ENCODE peak calls at places on chromosome 18, in seven cellular contexts. L, F, N, B, U, S and M are unnamed samples.

GRCh38 chr18:50320719-50321118 is 33.2 kb upstream of the CXXC1 start:
- DNase-seq in B (no peak), L (no peak), S (peak; percentile 58), F (no peak), N (no peak), U (no peak), M (no peak)

GRCh38 chr18:45169610-45170009 is 445.7 kb upstream of the SLC14A2 start:
- DNase-seq in B (no peak), N (no peak), S (no peak), U (no peak), F (no peak), L (no peak), M (no peak)

GRCh38 chr18:1483386-1483785 is 578.7 kb downstream of the ADCYAP1 start:
- DNase-seq in F (no peak), B (no peak), S (no peak), N (no peak), U (no peak), L (no peak), M (no peak)

GRCh38 chr18:8505036-8505435 is 104.2 kb upstream of the RAB12 start:
- DNase-seq in B (peak; percentile 17), L (no peak), F (no peak), N (no peak), U (no peak), S (no peak), M (no peak)

GRCh38 chr18:64742898-64743297 is 594.0 kb upstream of the LINC00305 start:
- DNase-seq in F (no peak), L (no peak), N (no peak), U (no peak), B (no peak), S (no peak), M (no peak)

GRCh38 chr18:54148678-54149077 is 75.8 kb downstream of the MBD2 start:
- DNase-seq in L (no peak), U (no peak), N (no peak), S (no peak), F (no peak), B (no peak), M (no peak)

GRCh38 chr18:36628435-36629094 is 200.2 kb downstream of the TPGS2 start:
- DNase-seq in B (no peak), F (no peak), U (no peak), N (no peak), S (no peak), L (peak; percentile 5), M (no peak)

GRCh38 chr18:46899274-46899948 is 17.9 kb downstream of the PIAS2 start:
- DNase-seq in L (no peak), S (no peak), U (peak; percentile 31), B (no peak), F (no peak), N (no peak), M (peak; percentile 40)

GRCh38 chr18:5546660-5547059 is 2.9 kb upstream of the EPB41L3 start:
- DNase-seq in N (no peak), L (no peak), F (no peak), U (no peak), S (no peak), B (peak; percentile 33), M (no peak)

GRCh38 chr18:65567372-65567771 is 183.4 kb upstream of the CDH7 start:
- DNase-seq in S (no peak), L (peak; percentile 7), U (no peak), N (no peak), B (peak; percentile 11), F (no peak), M (peak; percentile 3)

GRCh38 chr18:70454705-70455322 is 166.0 kb downstream of the SOCS6 start:
- DNase-seq in L (peak; percentile 60), U (no peak), B (peak; percentile 55), N (peak; percentile 28), F (peak; percentile 67), S (no peak), M (peak; percentile 20)
- TF ChIP-seq YY1 in L (no peak), U (no peak), B (no peak), N (no peak), F (no peak), S (no peak), M (no peak)

DNA sequence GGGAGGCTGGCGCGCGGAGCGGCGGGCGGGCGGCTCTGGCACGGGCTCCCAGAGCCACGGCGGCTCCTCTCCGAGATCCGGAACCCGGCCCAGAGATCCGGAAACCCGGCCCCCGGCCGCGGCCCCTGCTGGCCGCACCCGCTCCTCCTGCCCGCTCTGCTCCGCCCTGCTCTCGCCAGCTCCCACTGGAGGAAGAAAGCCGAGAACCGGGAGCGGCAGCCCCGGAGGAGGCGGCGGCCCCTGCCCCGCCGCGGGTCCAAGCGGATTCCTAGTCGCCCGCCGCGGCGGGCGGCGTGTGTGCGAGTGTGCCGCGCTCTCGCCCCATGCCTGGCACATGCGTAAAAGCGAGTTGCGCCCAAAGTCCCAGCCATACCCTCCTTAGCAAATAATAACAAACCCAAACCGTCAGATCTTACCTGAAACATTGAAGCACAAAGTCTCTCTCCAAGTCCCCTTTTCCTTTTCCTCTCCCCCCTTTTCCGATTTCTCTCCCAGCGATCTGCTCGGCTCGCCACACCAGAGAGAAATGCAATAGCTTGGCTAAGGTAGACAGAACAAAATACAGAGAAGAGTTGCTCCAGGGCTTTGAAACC is 108.7 kb upstream of the KCTD1 start:
- DNase-seq in N (no peak), U (no peak), S (no peak), F (no peak), L (peak; percentile 6), B (peak; percentile 80), M (no peak)
- TF ChIP-seq YY1 in N (no peak), U (peak; percentile 44), S (no peak), F (no peak), L (no peak), B (no peak), M (no peak)

GRCh38 chr18:10051877-10052631 is 138.2 kb downstream of the VAPA start:
- DNase-seq in S (no peak), N (no peak), U (no peak), F (no peak), B (no peak), L (peak; percentile 20), M (no peak)
- TF ChIP-seq YY1 in S (no peak), N (no peak), U (no peak), F (no peak), B (no peak), L (no peak), M (no peak)

GRCh38 chr18:69659142-69659651 is 258.5 kb downstream of the DOK6 start:
- DNase-seq in U (no peak), B (peak; percentile 26), S (no peak), L (peak; percentile 73), F (no peak), N (no peak), M (no peak)
- TF ChIP-seq YY1 in U (no peak), B (no peak), S (no peak), L (no peak), F (no peak), N (no peak), M (no peak)

GRCh38 chr18:48659188-48660009 is 120.6 kb downstream of the CTIF start:
- DNase-seq in L (no peak), U (no peak), F (no peak), S (no peak), B (no peak), N (no peak), M (no peak)
- TF ChIP-seq YY1 in L (no peak), U (no peak), F (no peak), S (no peak), B (no peak), N (no peak), M (no peak)

GRCh38 chr18:11034816-11035215 is 114.6 kb downstream of the PIEZO2 start:
- DNase-seq in L (peak; percentile 27), N (no peak), B (no peak), F (no peak), S (no peak), U (no peak), M (no peak)
- TF ChIP-seq YY1 in L (no peak), N (no peak), B (no peak), F (no peak), S (no peak), U (no peak), M (no peak)

GRCh38 chr18:7272268-7273049 is 41.6 kb downstream of the LRRC30 start:
- DNase-seq in S (no peak), U (peak; percentile 46), N (peak; percentile 16), F (no peak), B (peak; percentile 71), L (peak; percentile 55), M (peak; percentile 38)
- TF ChIP-seq YY1 in S (no peak), U (no peak), N (no peak), F (no peak), B (no peak), L (no peak), M (no peak)

DNA sequence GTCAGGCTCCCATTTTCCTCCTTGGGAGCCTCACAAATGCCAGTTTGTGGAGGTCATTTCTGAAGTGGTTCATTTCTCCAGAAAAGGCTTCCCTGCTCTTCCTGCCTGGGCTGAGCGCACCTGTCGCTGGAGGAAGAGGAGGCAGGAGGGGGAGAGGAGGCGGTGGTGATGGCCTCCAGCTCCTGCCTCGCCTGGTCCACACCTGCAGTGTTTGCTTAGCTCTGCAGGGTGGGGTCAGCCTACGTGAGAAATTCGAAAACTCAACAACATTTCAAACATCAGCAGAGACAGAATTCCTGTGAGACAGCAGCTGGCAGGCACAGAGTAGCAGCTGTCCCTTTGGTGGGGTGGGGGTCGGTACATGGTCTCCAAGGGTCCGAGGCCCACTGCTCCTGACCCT is 7.9 kb downstream of the IMPA2 start:
- DNase-seq in L (no peak), U (no peak), B (no peak), S (no peak), F (no peak), N (no peak), M (no peak)
- TF ChIP-seq YY1 in L (no peak), U (no peak), B (no peak), S (no peak), F (no peak), N (no peak), M (no peak)

DNA sequence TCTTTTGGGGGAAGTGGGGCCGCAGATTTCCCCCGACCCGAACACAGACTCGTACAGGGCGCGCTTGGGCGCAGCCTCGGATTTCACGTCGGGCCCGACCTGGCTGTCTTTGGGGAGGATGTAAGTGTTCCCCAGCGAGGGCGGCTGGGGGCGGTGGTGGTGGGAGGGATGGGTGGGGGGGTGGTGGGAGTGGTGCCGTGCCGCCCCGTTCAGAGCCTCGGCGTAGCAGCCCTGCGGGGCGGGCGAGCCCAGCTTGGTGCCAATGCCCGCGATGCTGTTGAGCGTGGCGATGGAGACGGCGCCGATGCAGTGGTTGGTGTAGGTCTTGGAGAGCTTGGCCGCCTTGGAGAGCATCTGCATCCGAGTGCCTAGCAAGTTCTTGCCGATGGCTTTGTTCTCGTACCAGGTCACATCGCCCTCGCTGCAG is 1.5 kb downstream of the KCTD1 start:
- DNase-seq in S (no peak), L (no peak), U (no peak), N (no peak), B (peak; percentile 17), F (no peak), M (no peak)
- TF ChIP-seq YY1 in S (no peak), L (no peak), U (no peak), N (no peak), B (no peak), F (no peak), M (no peak)